ENCODE peak calls at places on chromosome 18, in six cellular contexts. G, I, X, C, W and H are unnamed samples.

GRCh38 chr18:22210331-22210754 is 41.0 kb downstream of the GATA6 start:
- DNase-seq in W (peak; percentile 78), C (no peak), X (no peak), G (peak; percentile 68), I (no peak), H (no peak)

GRCh38 chr18:74291771-74292540 is at the start of gene CYB5A:
- DNase-seq in C (peak; percentile 96), W (peak; percentile 99), X (peak; percentile 94), I (peak; percentile 97), G (peak; percentile 97), H (peak; percentile 99)

GRCh38 chr18:57353940-57354461 is 1.6 kb downstream of the ST8SIA3 start:
- DNase-seq in W (peak; percentile 56), G (peak; percentile 22), I (no peak), C (peak; percentile 94), X (peak; percentile 90), H (peak; percentile 37)

GRCh38 chr18:31489311-31489710 is 8.7 kb upstream of the DSG2 start:
- DNase-seq in X (no peak), G (no peak), C (no peak), W (no peak), I (no peak), H (no peak)

GRCh38 chr18:22559414-22560282 is 141.9 kb upstream of the CTAGE1 start:
- DNase-seq in I (no peak), G (peak; percentile 84), X (peak; percentile 51), C (peak; percentile 79), W (peak; percentile 85), H (peak; percentile 60)

GRCh38 chr18:63158012-63158631 is 161.4 kb downstream of the BCL2 start:
- DNase-seq in G (no peak), X (no peak), C (no peak), W (no peak), I (no peak), H (no peak)

GRCh38 chr18:11366410-11366809 is 217.0 kb upstream of the PIEZO2 start:
- DNase-seq in X (no peak), C (no peak), W (no peak), I (no peak), G (no peak), H (no peak)

GRCh38 chr18:57754577-57755330 is 48.4 kb downstream of the ATP8B1 start:
- DNase-seq in C (no peak), W (no peak), I (no peak), G (no peak), X (no peak), H (no peak)

GRCh38 chr18:55300469-55301195 is 287.4 kb downstream of the TCF4 start:
- DNase-seq in X (peak; percentile 40), C (no peak), W (peak; percentile 22), G (no peak), I (no peak), H (no peak)

GRCh38 chr18:40159141-40160017 is 1795.7 kb upstream of the PIK3C3 start:
- DNase-seq in C (peak; percentile 55), I (no peak), W (peak; percentile 68), G (peak; percentile 63), X (peak; percentile 71), H (no peak)

GRCh38 chr18:79779700-79780190 is 18.0 kb upstream of the KCNG2 start:
- DNase-seq in X (no peak), W (no peak), C (no peak), I (no peak), G (no peak), H (no peak)

GRCh38 chr18:7945882-7946281 is 378.8 kb downstream of the PTPRM start:
- DNase-seq in I (no peak), C (no peak), W (peak; percentile 80), X (no peak), G (peak; percentile 89), H (no peak)

GRCh38 chr18:37778417-37779165 is 213.0 kb upstream of the CELF4 start:
- DNase-seq in X (peak; percentile 92), C (peak; percentile 88), I (no peak), G (peak; percentile 5), W (peak; percentile 70), H (peak; percentile 67)

GRCh38 chr18:50277935-50278334 is 3.4 kb downstream of the MBD1 start:
- DNase-seq in C (no peak), W (peak; percentile 65), X (no peak), I (no peak), G (no peak), H (no peak)

GRCh38 chr18:50281295-50281971 is at the start of gene MBD1:
- DNase-seq in I (peak; percentile 95), X (peak; percentile 95), W (peak; percentile 100), C (peak; percentile 98), G (peak; percentile 99), H (peak; percentile 96)

GRCh38 chr18:50280707-50281294 is 522 bp downstream of the MBD1 start:
- DNase-seq in C (no peak), X (no peak), G (no peak), W (no peak), I (no peak), H (no peak)

GRCh38 chr18:50281972-50282520 is 723 bp upstream of the MBD1 start:
- DNase-seq in C (no peak), G (no peak), X (no peak), I (no peak), W (no peak), H (no peak)

GRCh38 chr18:50279752-50280151 is 1.6 kb downstream of the MBD1 start:
- DNase-seq in X (no peak), I (no peak), C (no peak), G (no peak), W (no peak), H (no peak)
- H3K4me3 ChIP-seq in X (no peak overlapping the region), I (no peak overlapping the region), C (no peak overlapping the region), G (no peak overlapping the region), W (peak overlapping the region; percentile 43), H (no peak overlapping the region)

GRCh38 chr18:49339146-49339545 is 121.3 kb downstream of the DYM start:
- DNase-seq in G (no peak), C (no peak), W (no peak), X (no peak), I (no peak), H (no peak)

GRCh38 chr18:49332679-49333078 is 127.8 kb downstream of the DYM start:
- DNase-seq in G (no peak), C (no peak), W (no peak), I (no peak), X (no peak), H (no peak)

GRCh38 chr18:49340446-49340845 is 120.0 kb downstream of the DYM start:
- DNase-seq in I (no peak), W (peak; percentile 50), C (no peak), X (no peak), G (no peak), H (no peak)

DNA sequence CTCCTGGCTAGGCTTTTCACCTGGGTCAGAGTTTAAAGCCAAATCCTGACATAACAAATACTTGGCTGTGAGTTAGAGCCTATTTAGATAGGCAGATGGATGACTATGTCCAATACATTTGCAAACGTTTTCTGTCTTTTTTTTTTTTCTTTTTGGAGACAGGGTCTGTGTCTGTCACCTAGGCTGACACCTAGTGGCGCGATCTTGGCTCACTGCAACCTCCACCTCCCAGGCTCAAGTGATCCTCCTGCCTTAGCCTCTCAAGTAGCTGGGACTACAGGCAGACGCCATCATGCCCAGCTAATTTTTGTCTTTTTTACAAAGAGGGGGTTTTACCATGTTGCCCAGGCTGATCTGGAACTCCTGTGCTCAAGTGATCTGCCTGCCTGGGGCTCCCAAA is 124.8 kb downstream of the DYM start:
- DNase-seq in W (no peak), G (no peak), I (no peak), X (peak; percentile 40), C (no peak), H (no peak)
- TF ChIP-seq CTCF in W (no peak), G (no peak), I (no peak), X (peak; percentile 62), C (peak; percentile 42), H (no peak)

DNA sequence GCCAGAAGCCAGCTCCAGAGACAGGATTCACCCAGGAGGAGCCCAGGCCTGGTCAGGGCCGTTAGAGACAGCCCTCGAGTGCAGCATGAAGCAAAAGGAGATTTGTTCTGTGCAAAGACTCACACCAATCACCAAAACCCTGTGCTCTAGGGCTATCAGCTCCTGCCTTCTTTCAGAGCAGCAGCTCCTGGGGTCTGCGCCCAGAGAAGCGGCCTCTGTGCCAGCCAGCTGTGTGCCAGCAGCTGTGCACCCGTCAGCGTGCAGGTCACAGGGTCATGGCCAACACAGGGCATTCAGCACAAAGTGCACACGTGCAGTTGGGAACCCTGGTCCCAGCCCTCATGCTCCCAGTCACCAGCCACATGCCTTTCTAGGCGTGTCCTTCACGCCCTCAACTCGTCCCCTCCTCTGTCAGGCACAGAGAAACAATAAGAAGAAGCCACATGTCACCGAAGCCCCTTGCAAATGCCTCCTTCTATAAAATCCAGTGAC is 49.3 kb downstream of the ZNF516 start:
- DNase-seq in G (no peak), C (no peak), W (no peak), I (no peak), X (no peak), H (no peak)
- H3K4me3 ChIP-seq in G (no peak overlapping the region), C (no peak overlapping the region), W (no peak overlapping the region), I (no peak overlapping the region), X (no peak overlapping the region), H (no peak overlapping the region)

DNA sequence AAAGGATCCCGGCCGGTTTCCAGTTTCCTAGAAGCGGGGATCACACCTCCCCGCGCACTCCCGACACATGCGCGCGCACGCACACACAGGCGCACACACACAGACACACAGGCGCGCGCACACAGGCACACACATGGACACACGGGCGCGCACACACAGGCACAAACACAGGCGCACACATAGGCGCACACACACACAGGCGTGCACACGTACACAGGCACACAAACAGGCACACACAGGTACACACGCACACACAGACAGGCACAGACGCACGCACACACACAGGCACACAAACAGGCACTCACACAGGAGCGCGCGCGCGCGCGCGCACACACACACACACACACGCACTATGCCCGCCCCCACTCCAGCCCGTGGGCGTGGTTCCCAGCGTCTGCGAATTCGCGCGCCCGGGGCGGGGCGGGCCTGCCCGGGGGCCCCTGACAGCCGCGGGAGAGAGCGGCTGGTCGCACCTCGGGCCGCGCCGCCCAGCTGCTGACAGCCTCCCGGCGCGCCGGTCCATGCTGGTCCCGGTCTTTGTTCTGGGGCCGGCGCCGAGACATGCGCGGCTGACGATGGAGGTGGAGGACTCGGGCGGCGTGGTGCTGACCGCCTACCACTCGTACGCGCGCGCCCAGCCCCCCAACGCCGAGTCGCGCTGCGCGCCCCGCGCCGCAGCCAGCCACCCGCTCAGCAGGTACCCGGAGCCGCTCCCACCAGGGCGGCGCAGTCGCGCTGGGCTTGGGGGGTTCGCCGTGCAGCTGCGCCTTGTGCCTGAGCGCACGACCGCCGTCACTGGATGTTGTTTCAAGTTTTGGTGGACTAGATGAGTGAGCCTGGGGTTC is at the start of gene ARHGAP28:
- DNase-seq in W (peak; percentile 96), C (peak; percentile 96), X (peak; percentile 86), I (peak; percentile 25), G (peak; percentile 96), H (peak; percentile 95)
- TF ChIP-seq CTCF in W (peak; percentile 32), C (peak; percentile 47), X (peak; percentile 46), I (no peak), G (peak; percentile 32), H (peak; percentile 30)

DNA sequence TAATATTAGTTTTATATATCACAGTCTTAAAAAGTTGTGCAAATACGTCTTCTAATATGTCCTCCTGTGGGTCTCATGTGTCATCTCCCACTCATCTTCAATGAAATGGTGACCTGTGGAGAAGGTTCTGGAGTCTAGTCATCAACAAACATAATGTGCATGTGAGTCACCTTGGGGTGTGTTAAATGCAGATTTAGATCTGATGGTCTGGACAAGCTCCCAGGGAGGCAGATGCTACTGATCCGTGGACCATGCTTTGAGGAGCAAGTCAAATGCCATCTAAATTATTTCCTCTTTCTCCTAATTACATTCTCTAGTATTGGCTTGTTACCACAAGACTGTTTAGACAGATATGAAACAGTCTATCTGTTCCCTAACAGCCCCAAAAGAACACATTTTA is 210.9 kb downstream of the CD226 start:
- DNase-seq in G (no peak), C (no peak), X (no peak), I (no peak), W (no peak), H (no peak)
- H3K4me3 ChIP-seq in G (no peak overlapping the region), C (no peak overlapping the region), X (no peak overlapping the region), I (no peak overlapping the region), W (no peak overlapping the region), H (no peak overlapping the region)